ENCODE peak calls at places on chromosome 18, in six cellular contexts. A is breast epithelium, X is lower lobe of right lung, K is sigmoid colon, V is stomach, L is mesenchymal stem cell. B is an unnamed sample. For H3K4me1, the result is how much of the 10 kb centered on the place peaks cover.

GRCh38 chr18:54215069-54215468 is 9.4 kb downstream of the MBD2 start:
- DNase-seq in A (no peak), X (no peak), K (no peak), V (no peak), L (peak), B (peak)

GRCh38 chr18:10973579-10974260 is 175.6 kb downstream of the PIEZO2 start:
- DNase-seq in A (no peak), X (no peak), K (no peak), V (no peak), L (peak), B (peak)

GRCh38 chr18:32048507-32049091 is 30.0 kb downstream of the RNF125 start:
- DNase-seq in A (no peak), X (peak), K (peak), V (no peak), L (peak), B (no peak)

GRCh38 chr18:77071711-77072292 is 60.8 kb downstream of the MBP start:
- DNase-seq in A (no peak), X (no peak), K (no peak), V (peak), L (peak), B (peak)

GRCh38 chr18:64720781-64721464 is 572.0 kb upstream of the LINC00305 start:
- DNase-seq in A (no peak), X (no peak), K (no peak), V (peak), L (no peak), B (no peak)

GRCh38 chr18:79898952-79899608 is 52.4 kb downstream of the SLC66A2 start:
- DNase-seq in A (no peak), X (no peak), K (no peak), V (no peak), L (no peak), B (no peak)

GRCh38 chr18:57839942-57840381 is 36.8 kb upstream of the ATP8B1 start:
- DNase-seq in A (no peak), X (no peak), K (no peak), V (no peak), L (peak), B (peak)

GRCh38 chr18:77199707-77200106 is 49.9 kb upstream of the GALR1 start:
- DNase-seq in A (no peak), X (no peak), K (no peak), V (no peak), L (no peak), B (no peak)

GRCh38 chr18:59996370-59996966 is 96.7 kb downstream of the PMAIP1 start:
- DNase-seq in A (no peak), X (no peak), K (no peak), V (peak), L (peak), B (peak)

GRCh38 chr18:31831903-31832302 is 71.2 kb upstream of the SLC25A52 start:
- DNase-seq in A (no peak), X (no peak), K (no peak), V (no peak), L (no peak), B (no peak)

GRCh38 chr18:37391698-37392548 is 173.7 kb downstream of the CELF4 start:
- DNase-seq in A (no peak), X (no peak), K (no peak), V (no peak), L (no peak), B (no peak)

GRCh38 chr18:47331051-47331450 is 79.6 kb upstream of the SKOR2 start:
- DNase-seq in A (no peak), X (no peak), K (no peak), V (no peak), L (no peak), B (no peak)

GRCh38 chr18:73768043-73768442 is 379.6 kb downstream of the FBXO15 start:
- DNase-seq in A (no peak), X (no peak), K (no peak), V (no peak), L (no peak), B (no peak)

GRCh38 chr18:24115628-24116027 is 23.2 kb upstream of the CABYR start:
- DNase-seq in A (no peak), X (no peak), K (no peak), V (no peak), L (no peak), B (no peak)

GRCh38 chr18:29418136-29418535 is 1241.2 kb upstream of the CDH2 start:
- DNase-seq in A (no peak), X (no peak), K (no peak), V (no peak), L (peak), B (peak)

GRCh38 chr18:50614838-50615237 is 55.0 kb downstream of the MAPK4 start:
- DNase-seq in A (no peak), X (no peak), K (no peak), V (no peak), L (no peak), B (no peak)

GRCh38 chr18:28176674-28176932 is 327 bp downstream of the CDH2 start:
- DNase-seq in A (no peak), X (no peak), K (no peak), V (no peak), L (no peak), B (no peak)
- H3K4me1 ChIP-seq in A (under half), X (under half), K (under half), V (under half), L (under half), B (under half)

DNA sequence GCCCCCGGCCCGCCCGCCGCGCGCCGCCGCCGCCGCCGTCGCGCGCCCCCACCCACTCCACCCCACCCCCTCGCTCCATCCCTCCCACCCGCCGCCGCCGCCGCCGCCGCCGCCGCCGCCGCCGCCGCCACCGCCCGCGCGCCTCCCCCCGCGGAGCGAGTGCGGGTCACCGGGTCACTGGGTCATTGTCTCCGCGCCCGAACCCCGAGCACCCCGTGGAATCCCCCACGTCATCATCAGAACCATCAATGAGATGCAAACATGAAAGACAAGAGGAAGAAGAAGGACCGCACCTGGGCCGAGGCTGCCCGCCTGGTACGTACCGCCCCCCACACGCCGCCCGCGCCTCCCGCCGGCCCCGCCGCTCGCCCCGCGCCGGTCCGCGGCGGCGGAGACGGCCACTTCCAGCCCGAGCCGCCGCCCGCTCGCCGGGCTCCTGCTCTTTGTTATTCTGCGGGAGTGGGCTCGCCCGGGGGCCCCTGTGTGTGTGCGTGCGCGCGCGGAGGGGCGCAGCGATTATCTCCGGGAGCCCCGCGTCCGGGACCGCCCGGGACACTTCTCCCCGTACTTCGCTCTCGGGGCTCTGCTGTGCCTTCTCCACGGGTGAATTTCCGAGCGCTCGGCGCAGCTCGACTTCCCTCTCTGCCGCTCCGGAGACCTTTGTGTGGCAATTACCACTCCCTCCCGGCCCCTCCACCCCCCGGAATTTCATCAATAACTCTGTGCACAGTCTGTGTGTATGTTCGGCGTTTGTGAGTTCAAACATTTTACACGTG is 540 bp downstream of the ASXL3 start:
- DNase-seq in A (no peak), X (peak), K (peak), V (peak), L (peak), B (peak)
- H3K4me3 ChIP-seq in A (peak), X (peak), K (peak), V (peak), L (peak), B (peak)

DNA sequence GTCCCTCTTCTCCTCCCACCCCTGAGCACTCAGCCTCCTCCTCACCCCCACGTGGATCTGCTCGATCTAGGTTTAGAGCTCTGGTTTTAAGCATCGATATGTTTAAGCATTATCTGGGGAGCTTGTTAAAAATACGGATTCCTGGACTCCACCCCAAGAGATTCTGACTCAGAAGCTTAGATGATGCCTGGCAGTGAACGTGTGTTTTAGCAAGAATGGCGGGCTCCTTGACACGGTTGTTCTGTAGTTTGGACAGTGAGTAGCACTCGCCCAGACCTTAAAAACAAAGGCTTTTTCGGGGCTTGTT is 47.3 kb downstream of the LDLRAD4 start:
- DNase-seq in A (no peak), X (no peak), K (no peak), V (no peak), L (no peak), B (no peak)
- H3K4me1 ChIP-seq in A (under half), X (under half), K (under half), V (half or more), L (under half), B (under half)

DNA sequence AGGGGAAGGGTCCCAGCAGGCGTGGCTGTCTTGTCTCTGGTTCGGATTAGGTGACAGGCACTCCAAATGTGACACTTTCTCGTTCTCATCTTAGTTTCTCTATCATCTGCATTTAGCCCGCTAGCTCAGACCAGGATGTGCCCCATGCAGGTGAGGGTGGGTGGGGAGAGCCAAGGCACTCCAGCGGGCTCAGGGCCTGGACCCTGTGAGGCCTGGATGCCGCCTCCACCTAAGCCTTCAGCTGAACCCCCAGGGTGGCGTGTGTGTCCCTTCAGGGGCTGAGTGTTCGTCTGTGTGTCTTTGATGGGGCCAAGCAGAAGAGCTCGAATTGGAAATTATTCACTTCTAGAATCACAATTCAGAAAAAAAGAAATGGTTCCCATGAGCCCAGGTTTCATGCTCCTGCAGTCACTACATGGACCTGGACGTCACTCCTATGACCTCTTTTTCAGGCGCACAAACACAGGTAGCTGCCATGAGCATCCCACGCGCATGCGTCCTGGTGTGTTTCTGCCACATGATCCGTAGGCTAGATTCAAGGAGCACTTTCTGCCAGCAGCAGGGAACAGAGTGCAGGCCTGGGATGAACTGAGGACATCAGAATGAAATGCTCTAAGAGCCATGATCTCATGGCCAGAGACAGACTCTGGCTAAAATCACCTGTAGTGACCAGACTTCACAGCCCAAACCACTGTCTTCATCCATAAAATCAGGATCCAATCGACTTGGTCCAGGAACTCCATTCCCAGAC is 25.8 kb downstream of the CIDEA start:
- DNase-seq in A (no peak), X (no peak), K (peak), V (no peak), L (no peak), B (no peak)
- H3K4me3 ChIP-seq in A (peak), X (no peak), K (peak), V (no peak), L (peak), B (peak)

DNA sequence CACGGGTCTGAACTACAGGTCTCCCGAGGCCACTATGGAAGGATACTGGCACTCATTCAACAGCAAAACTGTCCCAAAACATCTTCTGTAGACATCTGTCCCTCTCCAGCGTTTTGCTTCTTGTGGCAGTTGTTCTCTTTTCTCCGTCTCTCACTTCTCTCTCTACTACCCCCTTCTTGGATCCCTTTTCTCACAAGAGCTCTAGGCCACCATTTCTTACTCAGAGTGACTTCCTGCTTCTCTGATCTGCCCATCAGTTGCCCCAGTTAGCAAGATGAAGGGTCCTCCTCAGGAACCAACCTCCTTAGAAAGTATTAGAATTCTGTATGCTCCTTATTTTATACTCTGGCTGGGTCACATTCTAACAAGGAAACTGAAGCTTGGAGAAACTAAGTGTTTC is 32.6 kb downstream of the BCL2 start:
- DNase-seq in A (no peak), X (no peak), K (no peak), V (no peak), L (no peak), B (no peak)
- H3K4me1 ChIP-seq in A (under half), X (under half), K (under half), V (half or more), L (under half), B (under half)

DNA sequence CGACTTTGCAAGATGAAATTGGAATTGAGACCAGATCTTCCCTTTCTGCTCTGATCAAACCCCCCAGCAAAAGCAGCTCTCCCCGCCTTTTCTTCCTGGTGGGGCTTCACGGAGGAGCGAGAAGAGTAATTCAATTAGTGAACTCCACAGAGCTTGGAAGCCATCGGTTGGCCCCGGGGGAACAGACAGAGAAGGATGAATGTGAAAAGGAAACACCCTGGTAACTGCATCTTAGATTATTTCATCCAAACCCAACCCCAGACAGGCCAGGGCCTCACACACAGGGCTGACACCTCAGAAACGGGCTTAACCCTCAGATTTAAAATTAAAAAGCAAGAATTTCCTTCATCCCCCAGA is 18.3 kb downstream of the SMAD7 start:
- DNase-seq in A (no peak), X (no peak), K (no peak), V (no peak), L (no peak), B (no peak)
- H3K4me3 ChIP-seq in A (no peak), X (peak), K (no peak), V (peak), L (peak), B (no peak)

DNA sequence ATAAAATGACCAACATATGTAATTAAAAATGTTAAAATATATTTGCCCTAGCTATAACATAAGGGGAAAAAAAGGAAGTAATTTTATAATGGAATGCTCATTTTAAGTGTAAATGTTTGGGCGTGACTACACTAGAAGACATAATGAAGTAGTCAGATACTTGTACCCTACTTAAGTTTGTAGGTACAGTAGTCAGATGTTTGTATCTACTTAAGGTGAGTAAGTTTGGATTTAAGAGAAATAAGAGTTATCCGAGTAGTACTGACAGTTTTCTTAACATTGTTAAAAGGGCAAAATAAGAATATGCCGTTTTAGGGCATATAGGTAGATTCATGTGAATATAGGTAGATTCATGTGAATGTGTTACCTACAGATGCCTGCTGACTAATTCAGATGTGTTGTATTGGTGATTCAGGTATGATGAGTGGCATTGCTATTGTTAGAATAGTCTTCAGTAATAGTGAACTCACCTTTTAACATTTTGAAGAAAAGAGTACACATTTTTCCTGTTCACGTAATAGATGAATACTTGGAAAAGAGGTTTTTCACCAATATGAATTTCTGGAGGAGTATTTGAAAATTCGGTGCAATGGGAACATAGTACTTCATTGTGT is 14.9 kb downstream of the VAPA start:
- DNase-seq in A (no peak), X (no peak), K (no peak), V (no peak), L (no peak), B (no peak)
- H3K4me1 ChIP-seq in A (under half), X (half or more), K (under half), V (half or more), L (under half), B (under half)

GRCh38 chr18:34494359-34494696 is 215.8 kb upstream of the DTNA start:
- DNase-seq in A (no peak), X (no peak), K (peak), V (no peak), L (no peak), B (no peak)
- H3K4me3 ChIP-seq in A (peak), X (peak), K (peak), V (peak), L (peak), B (no peak)

GRCh38 chr18:46298511-46298910 is 194.3 kb downstream of the HAUS1 start:
- DNase-seq in A (no peak), X (no peak), K (no peak), V (no peak), L (no peak), B (no peak)

GRCh38 chr18:46299465-46300004 is 195.3 kb downstream of the HAUS1 start:
- DNase-seq in A (no peak), X (no peak), K (no peak), V (no peak), L (no peak), B (no peak)

GRCh38 chr18:46301081-46301480 is 196.9 kb downstream of the HAUS1 start:
- DNase-seq in A (no peak), X (no peak), K (no peak), V (no peak), L (no peak), B (no peak)

GRCh38 chr18:46302866-46303485 is 198.8 kb downstream of the HAUS1 start:
- DNase-seq in A (no peak), X (no peak), K (no peak), V (no peak), L (no peak), B (no peak)

GRCh38 chr18:46301571-46301970 is 197.4 kb downstream of the HAUS1 start:
- DNase-seq in A (no peak), X (no peak), K (no peak), V (no peak), L (no peak), B (no peak)
- H3K4me1 ChIP-seq in A (under half), X (under half), K (under half), V (under half), L (under half), B (under half)